ENCODE peak calls at places on chromosomes 4 and X, in seven cellular contexts. C is fibroblast of lung, Q is MM.1S, Z is cardiac muscle cell, R is transverse colon, I is thyroid gland, E is tibial artery. O is an unnamed sample.

GRCh38 chr4:82733636-82734035 is 65.0 kb downstream of the SCD5 start:
- DNase-seq in R (no peak), I (no peak), E (no peak), C (peak; percentile 72), Q (no peak), Z (no peak), O (no peak)

GRCh38 chr4:161247831-161248230 is 916.0 kb downstream of the FSTL5 start:
- DNase-seq in Q (no peak), Z (no peak), E (no peak), I (no peak), C (no peak), R (no peak), O (peak; percentile 60)

GRCh38 chr4:109912706-109913621 is at the start of gene EGF:
- DNase-seq in I (peak; percentile 17), Q (no peak), Z (peak; percentile 42), R (no peak), E (no peak), C (peak; percentile 25), O (peak; percentile 34)

GRCh38 chr4:19514276-19515070 is 737.2 kb upstream of the SLIT2 start:
- DNase-seq in Z (no peak), Q (no peak), C (peak; percentile 34), I (no peak), E (no peak), R (no peak), O (no peak)

GRCh38 chr4:82799006-82799881 is 648 bp upstream of the SCD5 start:
- DNase-seq in C (no peak), R (peak; percentile 13), I (peak; percentile 54), E (no peak), Z (no peak), Q (peak; percentile 75), O (no peak)

GRCh38 chr4:95910749-95911148 is 70.9 kb downstream of the PDHA2 start:
- DNase-seq in R (no peak), Q (no peak), E (no peak), I (no peak), Z (no peak), C (no peak), O (no peak)

GRCh38 chr4:176791591-176792347 is 953 bp downstream of the VEGFC start:
- DNase-seq in E (no peak), I (peak; percentile 80), Z (peak; percentile 60), R (peak; percentile 9), Q (peak; percentile 43), C (peak; percentile 75), O (peak; percentile 57)

GRCh38 chrX:132023117-132023895 is at the start of gene STK26:
- DNase-seq in E (peak; percentile 85), I (peak; percentile 55), Q (peak; percentile 71), C (peak; percentile 58), R (peak; percentile 84), Z (peak; percentile 89), O (peak; percentile 83)

GRCh38 chr4:149371021-149371420 is 444.6 kb downstream of the IQCM start:
- DNase-seq in Z (peak; percentile 73), Q (peak; percentile 80), R (peak; percentile 10), C (peak; percentile 82), I (peak; percentile 15), E (no peak), O (peak; percentile 42)

GRCh38 chrX:71908387-71908786 is 2.3 kb upstream of the NHSL2 start:
- DNase-seq in Z (peak; percentile 55), C (no peak), R (no peak), I (no peak), Q (no peak), E (no peak), O (no peak)

GRCh38 chr4:4762909-4763814 is 96.3 kb upstream of the MSX1 start:
- DNase-seq in I (no peak), E (no peak), C (peak; percentile 49), R (no peak), Q (peak; percentile 11), Z (peak; percentile 63), O (no peak)
- H3K4me1 ChIP-seq in I (no peaks in the 10 kb centered on the region), E (no peaks in the 10 kb centered on the region), C (no peaks in the 10 kb centered on the region), R (no peaks in the 10 kb centered on the region), Q (no peaks in the 10 kb centered on the region), Z (peaks cover 10% of the 10 kb centered on the region), O (no peaks in the 10 kb centered on the region)

GRCh38 chrX:68832101-68832416 is 3.2 kb downstream of the EFNB1 start:
- DNase-seq in E (peak; percentile 78), R (peak; percentile 60), Q (no peak), Z (peak; percentile 53), C (peak; percentile 75), I (peak; percentile 57), O (peak; percentile 59)
- H3K4me3 ChIP-seq in E (peak overlapping the region; percentile 83), R (peak overlapping the region; percentile 81), Q (no peak overlapping the region), Z (peak overlapping the region; percentile 88), C (peak overlapping the region; percentile 52), I (no peak overlapping the region), O (peak overlapping the region; percentile 99)

GRCh38 chr4:156971168-156971601 is 414 bp downstream of the PDGFC start:
- DNase-seq in R (peak; percentile 21), Q (no peak), Z (peak; percentile 47), I (peak; percentile 67), E (peak; percentile 71), C (no peak), O (no peak)
- H3K4me1 ChIP-seq in R (peaks cover 15% of the 10 kb centered on the region), Q (peaks cover 27% of the 10 kb centered on the region), Z (peaks cover 3% of the 10 kb centered on the region), I (peaks cover 28% of the 10 kb centered on the region), E (peaks cover 14% of the 10 kb centered on the region), C (peaks cover 13% of the 10 kb centered on the region), O (peaks cover 48% of the 10 kb centered on the region)

GRCh38 chrX:1466232-1466661 is 13.5 kb upstream of the ASMTL start:
- DNase-seq in C (no peak), E (peak; percentile 60), Q (no peak), I (no peak), R (no peak), Z (no peak), O (no peak)
- H3K4me3 ChIP-seq in C (no peak overlapping the region), E (no peak overlapping the region), Q (no peak overlapping the region), I (no peak overlapping the region), R (no peak overlapping the region), Z (no peak overlapping the region), O (no peak overlapping the region)

DNA sequence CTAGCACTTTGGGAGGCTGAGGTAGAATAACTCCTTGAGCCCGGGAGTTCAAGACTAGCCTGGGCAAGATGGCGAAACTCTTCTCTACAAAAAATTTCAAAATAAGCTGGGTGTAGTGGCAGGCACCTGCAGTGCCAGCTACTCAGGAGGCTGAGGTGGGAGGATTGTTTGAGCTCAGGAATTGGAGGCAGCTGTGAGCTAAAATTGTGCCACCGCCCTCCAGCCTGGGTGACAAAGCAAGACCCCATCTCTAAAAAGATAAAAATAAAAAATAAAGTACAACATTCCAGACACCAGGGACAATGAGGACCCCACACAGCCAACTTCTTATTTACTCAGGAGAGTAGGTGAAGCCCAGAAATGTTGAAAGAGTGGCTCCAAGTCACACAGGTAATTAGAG is 53.0 kb downstream of the APBB2 start:
- DNase-seq in E (no peak), Q (no peak), R (no peak), C (no peak), I (no peak), Z (no peak), O (no peak)
- H3K4me1 ChIP-seq in E (peaks cover 18% of the 10 kb centered on the region), Q (no peaks in the 10 kb centered on the region), R (peaks cover 14% of the 10 kb centered on the region), C (peaks cover 20% of the 10 kb centered on the region), I (no peaks in the 10 kb centered on the region), Z (no peaks in the 10 kb centered on the region), O (peaks cover 3% of the 10 kb centered on the region)

DNA sequence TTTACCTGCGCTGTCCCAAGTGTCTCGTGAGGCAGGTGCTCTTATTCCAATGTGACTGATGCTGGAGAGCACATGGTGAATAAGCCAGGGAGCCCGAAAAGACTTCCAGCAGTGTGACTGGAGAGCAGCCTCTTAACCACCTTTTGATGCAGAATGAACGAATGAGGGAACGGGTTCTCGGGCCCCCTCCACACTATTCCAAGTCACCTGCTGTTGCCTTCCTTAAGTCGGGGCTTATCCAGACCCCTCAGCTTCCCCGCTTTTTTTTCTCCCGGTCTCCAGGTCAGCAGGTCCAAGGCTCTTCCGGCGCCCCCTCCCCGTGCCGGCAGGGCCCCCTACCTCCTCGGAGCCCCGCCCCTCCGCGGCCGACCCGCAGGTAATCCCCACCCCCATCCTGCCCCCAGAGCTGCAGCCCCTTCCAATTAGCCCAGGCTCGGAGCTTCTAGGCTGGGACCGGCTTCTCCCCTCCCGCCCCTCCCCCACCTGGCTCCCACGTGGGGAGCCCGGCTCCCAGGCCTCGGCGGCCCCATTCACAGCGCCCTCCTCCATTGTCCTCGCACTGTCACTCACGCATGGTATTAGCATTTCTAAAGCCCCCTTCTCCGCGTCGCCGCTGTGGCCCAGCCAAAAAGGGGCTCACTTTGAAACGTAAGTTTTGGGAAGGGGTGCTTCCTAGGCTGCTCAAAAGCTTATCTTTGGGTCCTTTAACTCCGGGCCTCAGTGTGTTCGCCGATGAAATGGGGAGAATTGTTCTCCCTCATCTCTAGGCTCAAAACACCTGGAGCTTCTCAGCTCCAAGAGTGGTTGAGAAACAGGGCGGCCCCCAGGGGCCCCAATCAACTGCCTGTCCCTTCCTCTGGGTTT is 56.2 kb upstream of the PJA1 start:
- DNase-seq in Z (no peak), C (no peak), Q (no peak), R (no peak), I (peak; percentile 10), E (no peak), O (peak; percentile 67)
- H3K4me3 ChIP-seq in Z (no peak overlapping the region), C (no peak overlapping the region), Q (no peak overlapping the region), R (no peak overlapping the region), I (no peak overlapping the region), E (no peak overlapping the region), O (peak overlapping the region; percentile 37)

DNA sequence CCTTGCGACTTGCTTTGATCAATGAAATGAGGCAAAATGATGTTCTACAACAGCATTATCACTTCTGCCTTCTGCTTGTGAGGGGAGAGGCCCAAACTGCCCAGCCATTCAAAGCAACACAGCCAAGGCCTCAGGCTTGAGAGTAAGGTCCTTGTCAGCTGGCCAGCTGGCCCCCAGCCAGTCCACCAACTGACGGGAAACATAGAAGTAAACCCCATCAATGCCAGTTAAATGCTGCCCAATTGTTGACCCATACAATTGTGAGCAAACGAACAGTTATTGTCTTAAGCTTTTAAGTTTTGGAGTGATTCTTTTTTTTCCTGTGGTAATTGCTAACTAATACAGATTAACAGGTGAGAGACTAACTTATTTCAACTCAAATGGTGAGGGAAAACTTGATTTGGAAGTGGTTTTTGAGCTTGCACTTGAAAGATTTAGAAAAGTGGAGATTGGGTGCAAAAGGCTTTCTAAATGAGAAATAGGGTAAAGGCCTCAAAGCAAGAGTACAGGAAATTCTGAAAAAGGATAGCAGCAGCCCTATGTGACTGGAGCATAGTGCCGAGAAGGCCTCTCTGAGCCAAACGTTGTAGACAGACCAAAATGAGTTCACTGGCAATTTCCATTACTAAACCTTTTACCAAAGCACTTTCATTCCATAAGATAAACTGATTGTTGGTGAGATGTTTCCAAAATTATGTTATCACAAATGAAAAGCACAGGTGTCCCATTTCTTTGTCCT is 66.9 kb downstream of the ARHGEF38 start:
- DNase-seq in I (peak; percentile 97), C (peak; percentile 15), Q (no peak), E (peak; percentile 71), R (peak; percentile 64), Z (peak; percentile 25), O (no peak)
- H3K4me1 ChIP-seq in I (peaks cover 18% of the 10 kb centered on the region), C (peaks cover 1% of the 10 kb centered on the region), Q (peaks cover 7% of the 10 kb centered on the region), E (no peaks in the 10 kb centered on the region), R (no peaks in the 10 kb centered on the region), Z (peaks cover 10% of the 10 kb centered on the region), O (no peaks in the 10 kb centered on the region)

GRCh38 chrX:41010188-41010846 is 74.9 kb upstream of the USP9X start:
- DNase-seq in I (peak; percentile 65), E (peak; percentile 83), R (peak; percentile 76), Z (peak; percentile 56), Q (no peak), C (peak; percentile 96), O (peak; percentile 61)
- H3K4me3 ChIP-seq in I (peak overlapping the region; percentile 19), E (peak overlapping the region; percentile 46), R (peak overlapping the region; percentile 30), Z (no peak overlapping the region), Q (no peak overlapping the region), C (no peak overlapping the region), O (no peak overlapping the region)